ENCODE peak calls at places on chromosomes 3 and 15, in five cellular contexts. One of them, this sample, is unnamed.

GRCh38 chr3:62178739-62179600 is 194.4 kb downstream of the FEZF2 start:
- DNase-seq in heart left ventricle: no peak
- DNase-seq in heart right ventricle: no peak
- DNase-seq in body of pancreas: no peak
- DNase-seq in cardiac muscle cell: no peak
- DNase-seq in this sample: no peak

GRCh38 chr3:49007771-49008528 is 759 bp downstream of the WDR6 start:
- DNase-seq in heart left ventricle: peak; percentile 89
- DNase-seq in heart right ventricle: peak; percentile 86
- DNase-seq in body of pancreas: peak; percentile 85
- DNase-seq in cardiac muscle cell: peak; percentile 88
- DNase-seq in this sample: peak; percentile 92

GRCh38 chr15:58528197-58528870 is 96.5 kb downstream of the LIPC start:
- DNase-seq in heart left ventricle: no peak
- DNase-seq in heart right ventricle: no peak
- DNase-seq in body of pancreas: peak; percentile 87
- DNase-seq in cardiac muscle cell: peak; percentile 18
- DNase-seq in this sample: no peak

GRCh38 chr3:17740703-17741102 is 1.7 kb downstream of the TBC1D5 start:
- DNase-seq in heart left ventricle: no peak
- DNase-seq in heart right ventricle: no peak
- DNase-seq in body of pancreas: peak; percentile 28
- DNase-seq in cardiac muscle cell: peak; percentile 12
- DNase-seq in this sample: no peak

GRCh38 chr15:60507596-60508424 is 28.9 kb upstream of the ICE2 start:
- DNase-seq in heart left ventricle: no peak
- DNase-seq in heart right ventricle: peak; percentile 50
- DNase-seq in body of pancreas: peak; percentile 64
- DNase-seq in cardiac muscle cell: peak; percentile 52
- DNase-seq in this sample: no peak

GRCh38 chr3:58107597-58107996 is 99.4 kb downstream of the FLNB start:
- DNase-seq in heart left ventricle: no peak
- DNase-seq in heart right ventricle: no peak
- DNase-seq in body of pancreas: no peak
- DNase-seq in cardiac muscle cell: no peak
- DNase-seq in this sample: no peak

GRCh38 chr3:159637895-159638542 is 350.6 kb upstream of the IL12A start:
- DNase-seq in heart left ventricle: no peak
- DNase-seq in heart right ventricle: no peak
- DNase-seq in body of pancreas: no peak
- DNase-seq in cardiac muscle cell: no peak
- DNase-seq in this sample: no peak

GRCh38 chr3:50950591-50950990 is 275.9 kb downstream of the DOCK3 start:
- DNase-seq in heart left ventricle: no peak
- DNase-seq in heart right ventricle: no peak
- DNase-seq in body of pancreas: no peak
- DNase-seq in cardiac muscle cell: no peak
- DNase-seq in this sample: no peak

GRCh38 chr3:193851941-193852674 is 259.1 kb downstream of the OPA1 start:
- DNase-seq in heart left ventricle: no peak
- DNase-seq in heart right ventricle: no peak
- DNase-seq in body of pancreas: peak; percentile 89
- DNase-seq in cardiac muscle cell: no peak
- DNase-seq in this sample: no peak

GRCh38 chr3:128282392-128283196 is 129.3 kb downstream of the EEFSEC start:
- DNase-seq in heart left ventricle: peak; percentile 86
- DNase-seq in heart right ventricle: peak; percentile 76
- DNase-seq in body of pancreas: peak; percentile 75
- DNase-seq in cardiac muscle cell: no peak
- DNase-seq in this sample: peak; percentile 76

GRCh38 chr15:88394553-88395159 is 72.5 kb downstream of the MRPL46 start:
- DNase-seq in heart left ventricle: no peak
- DNase-seq in heart right ventricle: no peak
- DNase-seq in body of pancreas: no peak
- DNase-seq in cardiac muscle cell: no peak
- DNase-seq in this sample: no peak

GRCh38 chr3:14531856-14532395 is 8.2 kb downstream of the GRIP2 start:
- DNase-seq in heart left ventricle: peak; percentile 16
- DNase-seq in heart right ventricle: no peak
- DNase-seq in body of pancreas: no peak
- DNase-seq in cardiac muscle cell: no peak
- DNase-seq in this sample: peak; percentile 45
- H3K27me3 ChIP-seq in heart left ventricle: no peaks in the 10 kb centered on the region
- H3K27me3 ChIP-seq in heart right ventricle: no peaks in the 10 kb centered on the region
- H3K27me3 ChIP-seq in body of pancreas: no peaks in the 10 kb centered on the region
- H3K27me3 ChIP-seq in cardiac muscle cell: no peaks in the 10 kb centered on the region
- H3K27me3 ChIP-seq in this sample: no peaks in the 10 kb centered on the region

DNA sequence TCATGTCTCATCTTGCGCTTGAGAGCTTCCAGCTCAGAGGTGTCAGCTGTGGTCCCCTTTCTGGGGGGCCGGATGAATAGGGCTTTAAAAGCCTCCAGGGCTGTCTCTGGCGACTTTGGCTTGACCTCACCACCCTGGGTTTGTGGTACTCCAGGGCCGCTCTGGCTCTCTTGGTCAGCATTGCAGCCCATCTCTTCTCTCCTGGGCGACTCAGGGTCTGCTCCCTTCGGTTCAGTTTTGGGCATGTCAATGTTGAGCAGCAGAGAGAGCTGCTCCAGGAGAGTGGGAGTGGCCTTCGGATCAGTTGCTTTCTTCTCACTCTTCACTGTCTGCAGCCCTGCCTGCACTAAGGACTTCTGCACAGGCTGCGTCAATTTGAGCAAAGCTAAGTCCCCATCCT is 127.9 kb downstream of the FMN1 start:
- DNase-seq in heart left ventricle: no peak
- DNase-seq in heart right ventricle: no peak
- DNase-seq in body of pancreas: no peak
- DNase-seq in cardiac muscle cell: no peak
- DNase-seq in this sample: no peak
- H3K4me3 ChIP-seq in heart left ventricle: no peak overlapping the region
- H3K4me3 ChIP-seq in heart right ventricle: no peak overlapping the region
- H3K4me3 ChIP-seq in body of pancreas: no peak overlapping the region
- H3K4me3 ChIP-seq in cardiac muscle cell: no peak overlapping the region
- H3K4me3 ChIP-seq in this sample: no peak overlapping the region

DNA sequence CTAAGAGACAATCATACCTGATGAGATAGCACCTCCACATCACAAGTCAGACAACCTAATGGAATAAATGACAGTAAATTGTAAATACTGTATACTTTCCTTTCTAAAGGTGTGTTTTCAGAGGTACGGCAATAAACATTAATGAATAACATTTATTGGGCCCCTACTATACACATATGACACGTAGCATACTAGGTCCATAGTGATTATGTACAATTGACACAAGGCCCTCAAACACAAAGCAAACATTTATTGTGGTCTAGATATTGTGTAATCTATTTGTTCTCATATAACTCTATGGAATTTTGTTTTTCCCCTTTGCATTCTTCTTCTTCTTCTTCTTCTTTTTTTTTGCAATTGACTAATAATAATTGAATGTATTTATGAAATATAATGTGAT is 429.8 kb downstream of the FOXP1 start:
- DNase-seq in heart left ventricle: no peak
- DNase-seq in heart right ventricle: no peak
- DNase-seq in body of pancreas: no peak
- DNase-seq in cardiac muscle cell: no peak
- DNase-seq in this sample: no peak
- H3K4me1 ChIP-seq in heart left ventricle: no peaks in the 10 kb centered on the region
- H3K4me1 ChIP-seq in heart right ventricle: peaks cover 5% of the 10 kb centered on the region
- H3K4me1 ChIP-seq in body of pancreas: peaks cover 11% of the 10 kb centered on the region
- H3K4me1 ChIP-seq in cardiac muscle cell: peaks cover 28% of the 10 kb centered on the region
- H3K4me1 ChIP-seq in this sample: peaks cover 4% of the 10 kb centered on the region

GRCh38 chr15:63083541-63083940 is 38.1 kb upstream of the LACTB start:
- DNase-seq in heart left ventricle: no peak
- DNase-seq in heart right ventricle: no peak
- DNase-seq in body of pancreas: no peak
- DNase-seq in cardiac muscle cell: no peak
- DNase-seq in this sample: no peak
- H3K27me3 ChIP-seq in heart left ventricle: no peaks in the 10 kb centered on the region
- H3K27me3 ChIP-seq in heart right ventricle: no peaks in the 10 kb centered on the region
- H3K27me3 ChIP-seq in body of pancreas: no peaks in the 10 kb centered on the region
- H3K27me3 ChIP-seq in cardiac muscle cell: no peaks in the 10 kb centered on the region
- H3K27me3 ChIP-seq in this sample: no peaks in the 10 kb centered on the region

GRCh38 chr3:29283739-29284138 is 2.9 kb downstream of the RBMS3 start:
- DNase-seq in heart left ventricle: no peak
- DNase-seq in heart right ventricle: no peak
- DNase-seq in body of pancreas: no peak
- DNase-seq in cardiac muscle cell: no peak
- DNase-seq in this sample: no peak
- H3K4me3 ChIP-seq in heart left ventricle: peak overlapping the region; percentile 65
- H3K4me3 ChIP-seq in heart right ventricle: peak overlapping the region; percentile 76
- H3K4me3 ChIP-seq in body of pancreas: no peak overlapping the region
- H3K4me3 ChIP-seq in cardiac muscle cell: peak overlapping the region; percentile 54
- H3K4me3 ChIP-seq in this sample: peak overlapping the region; percentile 76

GRCh38 chr15:56719021-56719612 is 14.2 kb downstream of the ZNF280D start:
- DNase-seq in heart left ventricle: no peak
- DNase-seq in heart right ventricle: no peak
- DNase-seq in body of pancreas: no peak
- DNase-seq in cardiac muscle cell: no peak
- DNase-seq in this sample: no peak
- H3K4me1 ChIP-seq in heart left ventricle: peaks cover 26% of the 10 kb centered on the region
- H3K4me1 ChIP-seq in heart right ventricle: peaks cover 66% of the 10 kb centered on the region
- H3K4me1 ChIP-seq in body of pancreas: peaks cover 14% of the 10 kb centered on the region
- H3K4me1 ChIP-seq in cardiac muscle cell: peaks cover 5% of the 10 kb centered on the region
- H3K4me1 ChIP-seq in this sample: peaks cover 53% of the 10 kb centered on the region

DNA sequence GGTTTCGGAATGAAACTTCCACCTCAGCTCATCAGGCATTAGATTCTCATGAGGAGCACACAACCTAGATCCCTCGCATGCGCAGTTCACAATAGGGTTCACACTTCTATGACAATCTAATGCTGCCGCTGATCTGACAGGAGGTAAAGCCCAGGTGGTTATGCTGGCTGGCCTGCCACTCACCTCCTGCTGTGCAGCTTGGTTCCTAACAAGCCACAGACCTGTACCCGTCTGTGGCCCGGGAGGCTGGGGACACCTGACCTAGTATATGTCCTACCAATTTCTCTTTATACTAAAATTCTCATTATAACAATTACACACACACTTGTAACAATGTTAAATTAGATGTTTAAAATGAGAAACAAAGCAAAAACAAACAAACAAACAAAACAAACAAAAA is 172.2 kb downstream of the SLC9A9 start:
- DNase-seq in heart left ventricle: no peak
- DNase-seq in heart right ventricle: no peak
- DNase-seq in body of pancreas: no peak
- DNase-seq in cardiac muscle cell: no peak
- DNase-seq in this sample: no peak
- H3K27me3 ChIP-seq in heart left ventricle: no peaks in the 10 kb centered on the region
- H3K27me3 ChIP-seq in heart right ventricle: no peaks in the 10 kb centered on the region
- H3K27me3 ChIP-seq in body of pancreas: no peaks in the 10 kb centered on the region
- H3K27me3 ChIP-seq in cardiac muscle cell: no peaks in the 10 kb centered on the region
- H3K27me3 ChIP-seq in this sample: no peaks in the 10 kb centered on the region

This sample was measured in psoas muscle.